ENCODE peak calls at places on chromosomes 3 and 15, in six cellular contexts. R is pancreas, F is ELF-1, Q is CD14-positive monocyte, L is adipocyte, Z is mucosa of gallbladder. V is an unnamed sample.

GRCh38 chr15:67386947-67387346 is 132.4 kb downstream of the IQCH start:
- DNase-seq in R (no peak), F (no peak), Q (no peak), L (no peak), Z (no peak), V (no peak)

GRCh38 chr15:82098674-82099073 is 52.9 kb upstream of the MEX3B start:
- DNase-seq in R (no peak), F (no peak), Q (no peak), L (no peak), Z (no peak), V (no peak)

GRCh38 chr15:69692342-69692741 is 239.7 kb downstream of the RPLP1 start:
- DNase-seq in R (no peak), F (no peak), Q (no peak), L (no peak), Z (no peak), V (no peak)

GRCh38 chr3:129602730-129603560 is 3.5 kb downstream of the PLXND1 start:
- DNase-seq in R (peak; percentile 72), F (peak; percentile 93), Q (no peak), L (peak; percentile 96), Z (no peak), V (peak; percentile 83)

GRCh38 chr3:169848741-169849140 is 21.0 kb downstream of the LRRC31 start:
- DNase-seq in R (no peak), F (no peak), Q (no peak), L (peak; percentile 38), Z (no peak), V (no peak)

GRCh38 chr15:68421798-68422402 is 10.1 kb downstream of the ITGA11 start:
- DNase-seq in R (no peak), F (peak; percentile 32), Q (peak; percentile 39), L (peak; percentile 69), Z (no peak), V (no peak)

GRCh38 chr3:71486831-71487230 is 96.7 kb downstream of the FOXP1 start:
- DNase-seq in R (no peak), F (no peak), Q (no peak), L (no peak), Z (no peak), V (no peak)

GRCh38 chr15:79282371-79283251 is at the start of gene ANKRD34C:
- DNase-seq in R (peak; percentile 62), F (peak; percentile 42), Q (no peak), L (no peak), Z (no peak), V (no peak)

GRCh38 chr15:92049290-92050008 is 195.9 kb downstream of the SLCO3A1 start:
- DNase-seq in R (no peak), F (no peak), Q (no peak), L (no peak), Z (no peak), V (no peak)

GRCh38 chr15:77012868-77013267 is 17.9 kb downstream of the PSTPIP1 start:
- DNase-seq in R (no peak), F (no peak), Q (no peak), L (no peak), Z (no peak), V (no peak)

GRCh38 chr15:39304201-39304841 is 276.6 kb upstream of the THBS1 start:
- DNase-seq in R (no peak), F (no peak), Q (no peak), L (peak; percentile 84), Z (no peak), V (no peak)

GRCh38 chr15:39667382-39668127 is 86.7 kb downstream of the THBS1 start:
- DNase-seq in R (no peak), F (peak; percentile 60), Q (no peak), L (no peak), Z (no peak), V (no peak)

GRCh38 chr15:65388306-65389080 is 10.7 kb upstream of the IGDCC3 start:
- DNase-seq in R (no peak), F (no peak), Q (no peak), L (no peak), Z (no peak), V (no peak)

GRCh38 chr3:186283096-186283495 is 78.9 kb downstream of the DGKG start:
- DNase-seq in R (no peak), F (no peak), Q (no peak), L (no peak), Z (no peak), V (no peak)

GRCh38 chr15:98515186-98515585 is 133.2 kb upstream of the IGF1R start:
- DNase-seq in R (no peak), F (no peak), Q (no peak), L (no peak), Z (no peak), V (no peak)

GRCh38 chr3:129439381-129439816 is 349 bp downstream of the MBD4 start:
- DNase-seq in R (no peak), F (no peak), Q (peak; percentile 78), L (peak; percentile 67), Z (peak; percentile 23), V (peak; percentile 72)

GRCh38 chr3:178325330-178325729 is 210.9 kb upstream of the KCNMB2 start:
- DNase-seq in R (no peak), F (no peak), Q (no peak), L (peak; percentile 83), Z (no peak), V (no peak)

GRCh38 chr3:123153124-123153523 is 48.6 kb upstream of the SEC22A start:
- DNase-seq in R (no peak), F (no peak), Q (no peak), L (no peak), Z (no peak), V (peak; percentile 13)

GRCh38 chr15:23483821-23484299 is 36.8 kb upstream of the GOLGA6L2 start:
- DNase-seq in R (no peak), F (no peak), Q (no peak), L (no peak), Z (no peak), V (no peak)

GRCh38 chr3:52299815-52300611 is 12.4 kb downstream of the GLYCTK start:
- DNase-seq in R (peak; percentile 74), F (peak; percentile 74), Q (peak; percentile 69), L (peak; percentile 25), Z (peak; percentile 56), V (peak; percentile 91)

GRCh38 chr15:83208357-83208661 is 686 bp upstream of the HDGFL3 start:
- DNase-seq in R (no peak), F (no peak), Q (no peak), L (no peak), Z (no peak), V (no peak)

GRCh38 chr3:112685435-112685834 is 44.5 kb upstream of the CCDC80 start:
- DNase-seq in R (no peak), F (no peak), Q (no peak), L (peak; percentile 95), Z (no peak), V (no peak)

GRCh38 chr15:50046159-50046558 is 72.9 kb downstream of the ATP8B4 start:
- DNase-seq in R (no peak), F (no peak), Q (no peak), L (no peak), Z (no peak), V (no peak)